ENCODE peak calls at places on chromosomes 11 and 22, in nine cellular contexts. T, N, C, U, X, E, D, W and J are unnamed samples.

GRCh38 chr11:3367221-3367620 is 11.7 kb downstream of the ZNF195 start:
- DNase-seq in X (no peak), D (no peak), C (no peak), N (no peak), U (no peak), W (no peak), T (no peak), E (no peak), J (no peak)

GRCh38 chr11:74159642-74160041 is 11.2 kb downstream of the C2CD3 start:
- DNase-seq in D (no peak), E (no peak), T (no peak), X (no peak), W (no peak), C (no peak), N (no peak), U (no peak), J (no peak)

GRCh38 chr11:19025799-19026406 is 34.6 kb downstream of the MRGPRX2 start:
- DNase-seq in C (no peak), U (no peak), N (no peak), X (peak; percentile 77), T (peak; percentile 17), D (no peak), E (no peak), W (no peak), J (peak; percentile 12)

GRCh38 chr22:28817919-28818859 is 17.8 kb upstream of the XBP1 start:
- DNase-seq in W (no peak), D (peak; percentile 76), X (peak; percentile 73), C (no peak), T (no peak), U (no peak), N (no peak), E (no peak), J (no peak)

GRCh38 chr11:32448232-32448631 is 12.9 kb upstream of the WT1 start:
- DNase-seq in C (no peak), E (no peak), X (peak; percentile 72), U (peak; percentile 70), N (no peak), T (no peak), W (no peak), D (peak; percentile 54), J (no peak)

GRCh38 chr22:46351767-46352166 is 16.3 kb downstream of the TRMU start:
- DNase-seq in T (no peak), N (no peak), W (no peak), E (no peak), C (no peak), U (no peak), D (no peak), X (no peak), J (no peak)

GRCh38 chr22:43726964-43727543 is 85.1 kb downstream of the EFCAB6 start:
- DNase-seq in X (no peak), E (no peak), D (no peak), C (no peak), T (no peak), W (no peak), U (no peak), N (no peak), J (no peak)

GRCh38 chr11:67584205-67584880 is 731 bp downstream of the GSTP1 start:
- DNase-seq in X (peak; percentile 69), U (peak; percentile 67), E (no peak), T (peak; percentile 80), D (peak; percentile 77), N (no peak), C (peak; percentile 31), W (no peak), J (peak; percentile 65)

GRCh38 chr11:96313163-96313562 is 29.8 kb downstream of the MAML2 start:
- DNase-seq in W (no peak), C (no peak), D (no peak), X (no peak), U (no peak), E (no peak), T (no peak), N (no peak), J (no peak)

GRCh38 chr11:985848-986247 is 50.7 kb downstream of the MUC6 start:
- DNase-seq in T (no peak), N (no peak), X (no peak), W (no peak), D (no peak), C (no peak), E (no peak), U (no peak), J (no peak)

GRCh38 chr22:43884600-43885318 is 7.1 kb downstream of the PNPLA5 start:
- DNase-seq in E (peak; percentile 12), W (peak; percentile 54), T (peak; percentile 76), D (peak; percentile 45), N (peak; percentile 18), C (peak; percentile 31), U (peak; percentile 33), X (peak; percentile 68), J (peak; percentile 38)

GRCh38 chr22:39654959-39655579 is 84.5 kb downstream of the CACNA1I start:
- DNase-seq in N (no peak), X (no peak), W (no peak), D (no peak), T (no peak), C (no peak), E (no peak), U (no peak), J (no peak)

GRCh38 chr22:45887202-45888131 is 89.5 kb downstream of the WNT7B start:
- DNase-seq in U (no peak), W (no peak), E (no peak), N (no peak), C (no peak), X (no peak), T (no peak), D (peak; percentile 92), J (no peak)

GRCh38 chr22:19891350-19892248 is 36.9 kb upstream of the GNB1L start:
- DNase-seq in N (no peak), U (peak; percentile 90), X (no peak), D (peak; percentile 72), C (no peak), T (peak; percentile 89), E (no peak), W (peak; percentile 71), J (peak; percentile 79)

GRCh38 chr11:76616676-76617552 is 53.6 kb downstream of the LRRC32 start:
- DNase-seq in T (no peak), D (no peak), N (no peak), W (no peak), X (no peak), C (no peak), E (no peak), U (no peak), J (no peak)

GRCh38 chr22:37932401-37932800 is 21.0 kb downstream of the C22orf23 start:
- DNase-seq in C (no peak), T (no peak), U (no peak), N (no peak), E (no peak), X (no peak), D (no peak), W (no peak), J (no peak)

GRCh38 chr11:10492084-10492483 is 37.0 kb downstream of the AMPD3 start:
- DNase-seq in N (no peak), X (no peak), C (no peak), W (no peak), U (no peak), T (peak; percentile 61), E (no peak), D (no peak), J (no peak)

GRCh38 chr22:19429950-19430889 is 1.3 kb downstream of the HIRA start:
- DNase-seq in D (no peak), E (no peak), C (no peak), X (peak; percentile 29), T (peak; percentile 78), W (no peak), U (peak; percentile 84), N (no peak), J (peak; percentile 73)